ENCODE peak calls at places on chromosome 5, in five cellular contexts. B is mucosa of gallbladder, K is ovary, S is HFF-Myc, Z is H54. D is an unnamed sample.

GRCh38 chr5:55829956-55830355 is 21.2 kb upstream of the IL31RA start:
- DNase-seq in B (no peak), K (no peak), S (no peak), Z (no peak), D (no peak)

GRCh38 chr5:172007153-172007794 is 836 bp upstream of the FBXW11 start:
- DNase-seq in B (no peak), K (no peak), S (no peak), Z (no peak), D (no peak)

GRCh38 chr5:125311743-125312142 is 565.3 kb upstream of the ZNF608 start:
- DNase-seq in B (no peak), K (no peak), S (peak; percentile 42), Z (peak; percentile 12), D (peak; percentile 16)

GRCh38 chr5:73985145-73985544 is 359.1 kb downstream of the ARHGEF28 start:
- DNase-seq in B (no peak), K (no peak), S (no peak), Z (no peak), D (no peak)

GRCh38 chr5:60521379-60522298 is 178.3 kb downstream of the DEPDC1B start:
- DNase-seq in B (no peak), K (no peak), S (no peak), Z (no peak), D (no peak)

GRCh38 chr5:16675747-16676255 is 59.0 kb upstream of the RETREG1 start:
- DNase-seq in B (no peak), K (no peak), S (no peak), Z (no peak), D (no peak)

GRCh38 chr5:143086851-143087637 is 316.4 kb downstream of the NR3C1 start:
- DNase-seq in B (no peak), K (no peak), S (peak; percentile 33), Z (peak; percentile 20), D (no peak)

GRCh38 chr5:74389531-74390305 is 250.8 kb downstream of the ENC1 start:
- DNase-seq in B (no peak), K (no peak), S (no peak), Z (no peak), D (no peak)

GRCh38 chr5:158537343-158537742 is 562.4 kb downstream of the EBF1 start:
- DNase-seq in B (no peak), K (no peak), S (no peak), Z (no peak), D (no peak)

GRCh38 chr5:144205141-144205551 is 34.5 kb downstream of the KCTD16 start:
- DNase-seq in B (no peak), K (no peak), S (no peak), Z (peak; percentile 24), D (no peak)

GRCh38 chr5:80238778-80239679 is 16.8 kb downstream of the SERINC5 start:
- DNase-seq in B (peak; percentile 68), K (peak; percentile 46), S (no peak), Z (no peak), D (no peak)

GRCh38 chr5:5289537-5289936 is 132.9 kb upstream of the ICE1 start:
- DNase-seq in B (no peak), K (no peak), S (no peak), Z (no peak), D (no peak)

GRCh38 chr5:176441921-176442323 is 6.3 kb upstream of the FAF2 start:
- DNase-seq in B (no peak), K (no peak), S (peak; percentile 36), Z (no peak), D (no peak)

GRCh38 chr5:55063220-55063863 is 39.1 kb upstream of the GZMA start:
- DNase-seq in B (no peak), K (no peak), S (no peak), Z (no peak), D (no peak)

GRCh38 chr5:29162297-29162696 is 2031.2 kb upstream of the CDH6 start:
- DNase-seq in B (no peak), K (no peak), S (no peak), Z (no peak), D (peak; percentile 45)

GRCh38 chr5:135116146-135116545 is 82.1 kb upstream of the PITX1 start:
- DNase-seq in B (no peak), K (no peak), S (no peak), Z (no peak), D (no peak)

GRCh38 chr5:54247226-54247625 is 63.1 kb downstream of the ARL15 start:
- DNase-seq in B (no peak), K (no peak), S (no peak), Z (no peak), D (no peak)

GRCh38 chr5:142253938-142254895 is 70.6 kb downstream of the SPRY4 start:
- DNase-seq in B (no peak), K (no peak), S (no peak), Z (no peak), D (no peak)

GRCh38 chr5:57692582-57693487 is 210.2 kb upstream of the ACTBL2 start:
- DNase-seq in B (peak; percentile 78), K (peak; percentile 77), S (peak; percentile 87), Z (peak; percentile 60), D (peak; percentile 87)

GRCh38 chr5:149063901-149064478 is 1.1 kb upstream of the SH3TC2 start:
- DNase-seq in B (no peak), K (no peak), S (no peak), Z (no peak), D (no peak)

GRCh38 chr5:172106511-172107356 is 81.3 kb downstream of the STK10 start:
- DNase-seq in B (peak; percentile 57), K (peak; percentile 51), S (no peak), Z (peak; percentile 39), D (peak; percentile 31)

GRCh38 chr5:6424700-6425099 is 24.0 kb upstream of the UBE2QL1 start:
- DNase-seq in B (no peak), K (no peak), S (no peak), Z (no peak), D (no peak)